ENCODE peak calls at places on chromosomes 7 and 10, in five cellular contexts. One of them, this sample, is unnamed.

GRCh38 chr7:116802144-116802747 is 60.1 kb upstream of the CAPZA2 start:
- DNase-seq in AML-193: no peak
- DNase-seq in AG04449: no peak
- DNase-seq in SW480: no peak
- DNase-seq in activated T-helper 1 cell treated with anti-CD3 and anti-CD28 coated beads, Interleukin-12 subunit alpha, Interleukin-12 subunit beta, Interleukin-2, Interleukin-4 antibody, amounts not matched to agents 30 ng/mL and 10 ng/mL and 1 ng/mL, durations not matched to agents 14 hours and 24 hours and 36 hours: no peak
- DNase-seq in this sample: no peak

GRCh38 chr10:60865198-60865783 is 78.7 kb downstream of the RHOBTB1 start:
- DNase-seq in AML-193: no peak
- DNase-seq in activated T-helper 1 cell treated with anti-CD3 and anti-CD28 coated beads, Interleukin-12 subunit alpha, Interleukin-12 subunit beta, Interleukin-2, Interleukin-4 antibody, amounts not matched to agents 30 ng/mL and 10 ng/mL and 1 ng/mL, durations not matched to agents 14 hours and 24 hours and 36 hours: no peak
- DNase-seq in SW480: no peak
- DNase-seq in AG04449: no peak
- DNase-seq in this sample: no peak

GRCh38 chr7:82050134-82050533 is 280.3 kb upstream of the HGF start:
- DNase-seq in activated T-helper 1 cell treated with anti-CD3 and anti-CD28 coated beads, Interleukin-12 subunit alpha, Interleukin-12 subunit beta, Interleukin-2, Interleukin-4 antibody, amounts not matched to agents 30 ng/mL and 10 ng/mL and 1 ng/mL, durations not matched to agents 14 hours and 24 hours and 36 hours: no peak
- DNase-seq in AML-193: no peak
- DNase-seq in AG04449: peak; percentile 63
- DNase-seq in SW480: peak; percentile 94
- DNase-seq in this sample: no peak

GRCh38 chr10:102629661-102630614 is 14.3 kb upstream of the TRIM8 start:
- DNase-seq in SW480: peak; percentile 46
- DNase-seq in AML-193: no peak
- DNase-seq in AG04449: peak; percentile 57
- DNase-seq in activated T-helper 1 cell treated with anti-CD3 and anti-CD28 coated beads, Interleukin-12 subunit alpha, Interleukin-12 subunit beta, Interleukin-2, Interleukin-4 antibody, amounts not matched to agents 30 ng/mL and 10 ng/mL and 1 ng/mL, durations not matched to agents 14 hours and 24 hours and 36 hours: no peak
- DNase-seq in this sample: no peak

GRCh38 chr7:141441837-141442627 is 109.2 kb upstream of the AGK start:
- DNase-seq in AG04449: no peak
- DNase-seq in SW480: peak; percentile 11
- DNase-seq in AML-193: no peak
- DNase-seq in activated T-helper 1 cell treated with anti-CD3 and anti-CD28 coated beads, Interleukin-12 subunit alpha, Interleukin-12 subunit beta, Interleukin-2, Interleukin-4 antibody, amounts not matched to agents 30 ng/mL and 10 ng/mL and 1 ng/mL, durations not matched to agents 14 hours and 24 hours and 36 hours: no peak
- DNase-seq in this sample: no peak

GRCh38 chr7:7351832-7352231 is 169.5 kb downstream of the C1GALT1 start:
- DNase-seq in AG04449: no peak
- DNase-seq in SW480: no peak
- DNase-seq in activated T-helper 1 cell treated with anti-CD3 and anti-CD28 coated beads, Interleukin-12 subunit alpha, Interleukin-12 subunit beta, Interleukin-2, Interleukin-4 antibody, amounts not matched to agents 30 ng/mL and 10 ng/mL and 1 ng/mL, durations not matched to agents 14 hours and 24 hours and 36 hours: no peak
- DNase-seq in AML-193: no peak
- DNase-seq in this sample: no peak

GRCh38 chr7:134021861-134022260 is 105.3 kb upstream of the LRGUK start:
- DNase-seq in SW480: no peak
- DNase-seq in AG04449: no peak
- DNase-seq in activated T-helper 1 cell treated with anti-CD3 and anti-CD28 coated beads, Interleukin-12 subunit alpha, Interleukin-12 subunit beta, Interleukin-2, Interleukin-4 antibody, amounts not matched to agents 30 ng/mL and 10 ng/mL and 1 ng/mL, durations not matched to agents 14 hours and 24 hours and 36 hours: no peak
- DNase-seq in AML-193: no peak
- DNase-seq in this sample: no peak

GRCh38 chr7:6430271-6430940 is 17.3 kb downstream of the DAGLB start:
- DNase-seq in SW480: no peak
- DNase-seq in activated T-helper 1 cell treated with anti-CD3 and anti-CD28 coated beads, Interleukin-12 subunit alpha, Interleukin-12 subunit beta, Interleukin-2, Interleukin-4 antibody, amounts not matched to agents 30 ng/mL and 10 ng/mL and 1 ng/mL, durations not matched to agents 14 hours and 24 hours and 36 hours: no peak
- DNase-seq in AG04449: peak; percentile 14
- DNase-seq in AML-193: no peak
- DNase-seq in this sample: no peak

GRCh38 chr10:78470267-78471103 is 436.8 kb downstream of the RPS24 start:
- DNase-seq in AML-193: no peak
- DNase-seq in AG04449: no peak
- DNase-seq in SW480: peak; percentile 53
- DNase-seq in activated T-helper 1 cell treated with anti-CD3 and anti-CD28 coated beads, Interleukin-12 subunit alpha, Interleukin-12 subunit beta, Interleukin-2, Interleukin-4 antibody, amounts not matched to agents 30 ng/mL and 10 ng/mL and 1 ng/mL, durations not matched to agents 14 hours and 24 hours and 36 hours: no peak
- DNase-seq in this sample: no peak

GRCh38 chr7:135933509-135934188 is 43.5 kb downstream of the MTPN start:
- DNase-seq in activated T-helper 1 cell treated with anti-CD3 and anti-CD28 coated beads, Interleukin-12 subunit alpha, Interleukin-12 subunit beta, Interleukin-2, Interleukin-4 antibody, amounts not matched to agents 30 ng/mL and 10 ng/mL and 1 ng/mL, durations not matched to agents 14 hours and 24 hours and 36 hours: no peak
- DNase-seq in SW480: no peak
- DNase-seq in AML-193: no peak
- DNase-seq in AG04449: no peak
- DNase-seq in this sample: no peak

GRCh38 chr7:90574136-90574819 is 21.8 kb upstream of the CDK14 start:
- DNase-seq in AML-193: no peak
- DNase-seq in AG04449: no peak
- DNase-seq in SW480: no peak
- DNase-seq in activated T-helper 1 cell treated with anti-CD3 and anti-CD28 coated beads, Interleukin-12 subunit alpha, Interleukin-12 subunit beta, Interleukin-2, Interleukin-4 antibody, amounts not matched to agents 30 ng/mL and 10 ng/mL and 1 ng/mL, durations not matched to agents 14 hours and 24 hours and 36 hours: no peak
- DNase-seq in this sample: no peak

GRCh38 chr10:27258838-27259532 is 18.4 kb upstream of the ACBD5 start:
- DNase-seq in activated T-helper 1 cell treated with anti-CD3 and anti-CD28 coated beads, Interleukin-12 subunit alpha, Interleukin-12 subunit beta, Interleukin-2, Interleukin-4 antibody, amounts not matched to agents 30 ng/mL and 10 ng/mL and 1 ng/mL, durations not matched to agents 14 hours and 24 hours and 36 hours: no peak
- DNase-seq in AG04449: no peak
- DNase-seq in SW480: no peak
- DNase-seq in AML-193: no peak
- DNase-seq in this sample: no peak

GRCh38 chr7:149097088-149097487 is 6.6 kb upstream of the ZNF786 start:
- DNase-seq in AG04449: no peak
- DNase-seq in SW480: no peak
- DNase-seq in AML-193: no peak
- DNase-seq in activated T-helper 1 cell treated with anti-CD3 and anti-CD28 coated beads, Interleukin-12 subunit alpha, Interleukin-12 subunit beta, Interleukin-2, Interleukin-4 antibody, amounts not matched to agents 30 ng/mL and 10 ng/mL and 1 ng/mL, durations not matched to agents 14 hours and 24 hours and 36 hours: no peak
- DNase-seq in this sample: no peak